ENCODE peak calls at places on chromosome 12, in eight cellular contexts. One of them, this sample, is unnamed.

GRCh38 chr12:123958462-123958861 is 14.2 kb downstream of the CCDC92 start:
- DNase-seq in Kasumi-1: no peak
- DNase-seq in HuH-7.5: no peak
- DNase-seq in EL: no peak
- DNase-seq in stimulated activated CD8-positive, alpha-beta memory T cell treated with anti-CD3 and anti-CD28 coated beads, Interleukin-15, amount 100 ng/mL, for 24 hours: no peak
- DNase-seq in naive thymus-derived CD8-positive, alpha-beta T cell: no peak
- DNase-seq in CD8-positive, alpha-beta memory T cell: no peak
- DNase-seq in stimulated activated CD4-positive, alpha-beta T cell treated with anti-CD3 and anti-CD28 coated beads, Interleukin-1b, Interleukin-23, amount 100 ng/mL, for 1 hour: no peak
- DNase-seq in this sample: no peak

GRCh38 chr12:76029982-76030377 is 1.6 kb downstream of the PHLDA1 start:
- DNase-seq in Kasumi-1: no peak
- DNase-seq in HuH-7.5: no peak
- DNase-seq in EL: peak; percentile 51
- DNase-seq in stimulated activated CD8-positive, alpha-beta memory T cell treated with anti-CD3 and anti-CD28 coated beads, Interleukin-15, amount 100 ng/mL, for 24 hours: no peak
- DNase-seq in naive thymus-derived CD8-positive, alpha-beta T cell: no peak
- DNase-seq in CD8-positive, alpha-beta memory T cell: no peak
- DNase-seq in stimulated activated CD4-positive, alpha-beta T cell treated with anti-CD3 and anti-CD28 coated beads, Interleukin-1b, Interleukin-23, amount 100 ng/mL, for 1 hour: no peak
- DNase-seq in this sample: no peak

GRCh38 chr12:49825971-49826421 is 2.2 kb downstream of the NCKAP5L start:
- DNase-seq in Kasumi-1: no peak
- DNase-seq in HuH-7.5: no peak
- DNase-seq in EL: peak; percentile 23
- DNase-seq in stimulated activated CD8-positive, alpha-beta memory T cell treated with anti-CD3 and anti-CD28 coated beads, Interleukin-15, amount 100 ng/mL, for 24 hours: no peak
- DNase-seq in naive thymus-derived CD8-positive, alpha-beta T cell: no peak
- DNase-seq in CD8-positive, alpha-beta memory T cell: no peak
- DNase-seq in stimulated activated CD4-positive, alpha-beta T cell treated with anti-CD3 and anti-CD28 coated beads, Interleukin-1b, Interleukin-23, amount 100 ng/mL, for 1 hour: no peak
- DNase-seq in this sample: no peak

GRCh38 chr12:11650697-11651281 is 1.3 kb downstream of the ETV6 start:
- DNase-seq in Kasumi-1: no peak
- DNase-seq in HuH-7.5: peak; percentile 45
- DNase-seq in EL: peak; percentile 50
- DNase-seq in stimulated activated CD8-positive, alpha-beta memory T cell treated with anti-CD3 and anti-CD28 coated beads, Interleukin-15, amount 100 ng/mL, for 24 hours: no peak
- DNase-seq in naive thymus-derived CD8-positive, alpha-beta T cell: no peak
- DNase-seq in CD8-positive, alpha-beta memory T cell: no peak
- DNase-seq in stimulated activated CD4-positive, alpha-beta T cell treated with anti-CD3 and anti-CD28 coated beads, Interleukin-1b, Interleukin-23, amount 100 ng/mL, for 1 hour: no peak
- DNase-seq in this sample: no peak

GRCh38 chr12:4824415-4824814 is 85.3 kb upstream of the KCNA1 start:
- DNase-seq in Kasumi-1: no peak
- DNase-seq in HuH-7.5: no peak
- DNase-seq in EL: peak; percentile 82
- DNase-seq in stimulated activated CD8-positive, alpha-beta memory T cell treated with anti-CD3 and anti-CD28 coated beads, Interleukin-15, amount 100 ng/mL, for 24 hours: no peak
- DNase-seq in naive thymus-derived CD8-positive, alpha-beta T cell: no peak
- DNase-seq in CD8-positive, alpha-beta memory T cell: no peak
- DNase-seq in stimulated activated CD4-positive, alpha-beta T cell treated with anti-CD3 and anti-CD28 coated beads, Interleukin-1b, Interleukin-23, amount 100 ng/mL, for 1 hour: no peak
- DNase-seq in this sample: no peak

GRCh38 chr12:76820888-76821482 is 57.1 kb downstream of the ZDHHC17 start:
- DNase-seq in Kasumi-1: peak; percentile 55
- DNase-seq in HuH-7.5: peak; percentile 38
- DNase-seq in EL: peak; percentile 37
- DNase-seq in stimulated activated CD8-positive, alpha-beta memory T cell treated with anti-CD3 and anti-CD28 coated beads, Interleukin-15, amount 100 ng/mL, for 24 hours: no peak
- DNase-seq in naive thymus-derived CD8-positive, alpha-beta T cell: no peak
- DNase-seq in CD8-positive, alpha-beta memory T cell: no peak
- DNase-seq in stimulated activated CD4-positive, alpha-beta T cell treated with anti-CD3 and anti-CD28 coated beads, Interleukin-1b, Interleukin-23, amount 100 ng/mL, for 1 hour: no peak
- DNase-seq in this sample: no peak

GRCh38 chr12:93784339-93785086 is 107.3 kb downstream of the CRADD start:
- DNase-seq in Kasumi-1: no peak
- DNase-seq in HuH-7.5: no peak
- DNase-seq in EL: peak; percentile 82
- DNase-seq in stimulated activated CD8-positive, alpha-beta memory T cell treated with anti-CD3 and anti-CD28 coated beads, Interleukin-15, amount 100 ng/mL, for 24 hours: no peak
- DNase-seq in naive thymus-derived CD8-positive, alpha-beta T cell: no peak
- DNase-seq in CD8-positive, alpha-beta memory T cell: no peak
- DNase-seq in stimulated activated CD4-positive, alpha-beta T cell treated with anti-CD3 and anti-CD28 coated beads, Interleukin-1b, Interleukin-23, amount 100 ng/mL, for 1 hour: no peak
- DNase-seq in this sample: no peak

GRCh38 chr12:34291426-34291901 is 269.2 kb downstream of the ALG10 start:
- DNase-seq in Kasumi-1: no peak
- DNase-seq in HuH-7.5: no peak
- DNase-seq in EL: no peak
- DNase-seq in stimulated activated CD8-positive, alpha-beta memory T cell treated with anti-CD3 and anti-CD28 coated beads, Interleukin-15, amount 100 ng/mL, for 24 hours: no peak
- DNase-seq in naive thymus-derived CD8-positive, alpha-beta T cell: no peak
- DNase-seq in CD8-positive, alpha-beta memory T cell: no peak
- DNase-seq in stimulated activated CD4-positive, alpha-beta T cell treated with anti-CD3 and anti-CD28 coated beads, Interleukin-1b, Interleukin-23, amount 100 ng/mL, for 1 hour: no peak
- DNase-seq in this sample: no peak

GRCh38 chr12:88493651-88494050 is 86.6 kb downstream of the KITLG start:
- DNase-seq in Kasumi-1: no peak
- DNase-seq in HuH-7.5: no peak
- DNase-seq in EL: peak; percentile 78
- DNase-seq in stimulated activated CD8-positive, alpha-beta memory T cell treated with anti-CD3 and anti-CD28 coated beads, Interleukin-15, amount 100 ng/mL, for 24 hours: no peak
- DNase-seq in naive thymus-derived CD8-positive, alpha-beta T cell: no peak
- DNase-seq in CD8-positive, alpha-beta memory T cell: no peak
- DNase-seq in stimulated activated CD4-positive, alpha-beta T cell treated with anti-CD3 and anti-CD28 coated beads, Interleukin-1b, Interleukin-23, amount 100 ng/mL, for 1 hour: no peak
- DNase-seq in this sample: no peak

GRCh38 chr12:9319044-9319841 is 111.0 kb upstream of the PZP start:
- DNase-seq in Kasumi-1: no peak
- DNase-seq in HuH-7.5: no peak
- DNase-seq in EL: no peak
- DNase-seq in stimulated activated CD8-positive, alpha-beta memory T cell treated with anti-CD3 and anti-CD28 coated beads, Interleukin-15, amount 100 ng/mL, for 24 hours: no peak
- DNase-seq in naive thymus-derived CD8-positive, alpha-beta T cell: no peak
- DNase-seq in CD8-positive, alpha-beta memory T cell: no peak
- DNase-seq in stimulated activated CD4-positive, alpha-beta T cell treated with anti-CD3 and anti-CD28 coated beads, Interleukin-1b, Interleukin-23, amount 100 ng/mL, for 1 hour: no peak
- DNase-seq in this sample: no peak

GRCh38 chr12:98724384-98725155 is 79.5 kb downstream of the APAF1 start:
- DNase-seq in Kasumi-1: no peak
- DNase-seq in HuH-7.5: no peak
- DNase-seq in EL: no peak
- DNase-seq in stimulated activated CD8-positive, alpha-beta memory T cell treated with anti-CD3 and anti-CD28 coated beads, Interleukin-15, amount 100 ng/mL, for 24 hours: no peak
- DNase-seq in naive thymus-derived CD8-positive, alpha-beta T cell: no peak
- DNase-seq in CD8-positive, alpha-beta memory T cell: no peak
- DNase-seq in stimulated activated CD4-positive, alpha-beta T cell treated with anti-CD3 and anti-CD28 coated beads, Interleukin-1b, Interleukin-23, amount 100 ng/mL, for 1 hour: no peak
- DNase-seq in this sample: no peak

GRCh38 chr12:43273467-43273866 is 278.5 kb downstream of the ADAMTS20 start:
- DNase-seq in Kasumi-1: no peak
- DNase-seq in HuH-7.5: no peak
- DNase-seq in EL: no peak
- DNase-seq in stimulated activated CD8-positive, alpha-beta memory T cell treated with anti-CD3 and anti-CD28 coated beads, Interleukin-15, amount 100 ng/mL, for 24 hours: no peak
- DNase-seq in naive thymus-derived CD8-positive, alpha-beta T cell: no peak
- DNase-seq in CD8-positive, alpha-beta memory T cell: no peak
- DNase-seq in stimulated activated CD4-positive, alpha-beta T cell treated with anti-CD3 and anti-CD28 coated beads, Interleukin-1b, Interleukin-23, amount 100 ng/mL, for 1 hour: no peak
- DNase-seq in this sample: no peak

GRCh38 chr12:46471404-46471803 is 98.8 kb upstream of the SLC38A2 start:
- DNase-seq in Kasumi-1: no peak
- DNase-seq in HuH-7.5: no peak
- DNase-seq in EL: no peak
- DNase-seq in stimulated activated CD8-positive, alpha-beta memory T cell treated with anti-CD3 and anti-CD28 coated beads, Interleukin-15, amount 100 ng/mL, for 24 hours: no peak
- DNase-seq in naive thymus-derived CD8-positive, alpha-beta T cell: no peak
- DNase-seq in CD8-positive, alpha-beta memory T cell: no peak
- DNase-seq in stimulated activated CD4-positive, alpha-beta T cell treated with anti-CD3 and anti-CD28 coated beads, Interleukin-1b, Interleukin-23, amount 100 ng/mL, for 1 hour: no peak
- DNase-seq in this sample: no peak

GRCh38 chr12:52066346-52067080 is 3.3 kb upstream of the ATG101 start:
- DNase-seq in Kasumi-1: no peak
- DNase-seq in HuH-7.5: no peak
- DNase-seq in EL: no peak
- DNase-seq in stimulated activated CD8-positive, alpha-beta memory T cell treated with anti-CD3 and anti-CD28 coated beads, Interleukin-15, amount 100 ng/mL, for 24 hours: no peak
- DNase-seq in naive thymus-derived CD8-positive, alpha-beta T cell: no peak
- DNase-seq in CD8-positive, alpha-beta memory T cell: no peak
- DNase-seq in stimulated activated CD4-positive, alpha-beta T cell treated with anti-CD3 and anti-CD28 coated beads, Interleukin-1b, Interleukin-23, amount 100 ng/mL, for 1 hour: no peak
- DNase-seq in this sample: no peak

GRCh38 chr12:51383281-51383905 is 7.8 kb downstream of the GALNT6 start:
- DNase-seq in Kasumi-1: no peak
- DNase-seq in HuH-7.5: no peak
- DNase-seq in EL: no peak
- DNase-seq in stimulated activated CD8-positive, alpha-beta memory T cell treated with anti-CD3 and anti-CD28 coated beads, Interleukin-15, amount 100 ng/mL, for 24 hours: no peak
- DNase-seq in naive thymus-derived CD8-positive, alpha-beta T cell: no peak
- DNase-seq in CD8-positive, alpha-beta memory T cell: no peak
- DNase-seq in stimulated activated CD4-positive, alpha-beta T cell treated with anti-CD3 and anti-CD28 coated beads, Interleukin-1b, Interleukin-23, amount 100 ng/mL, for 1 hour: no peak
- DNase-seq in this sample: no peak

GRCh38 chr12:88510841-88511240 is 69.4 kb downstream of the KITLG start:
- DNase-seq in Kasumi-1: no peak
- DNase-seq in HuH-7.5: no peak
- DNase-seq in EL: no peak
- DNase-seq in stimulated activated CD8-positive, alpha-beta memory T cell treated with anti-CD3 and anti-CD28 coated beads, Interleukin-15, amount 100 ng/mL, for 24 hours: no peak
- DNase-seq in naive thymus-derived CD8-positive, alpha-beta T cell: no peak
- DNase-seq in CD8-positive, alpha-beta memory T cell: no peak
- DNase-seq in stimulated activated CD4-positive, alpha-beta T cell treated with anti-CD3 and anti-CD28 coated beads, Interleukin-1b, Interleukin-23, amount 100 ng/mL, for 1 hour: no peak
- DNase-seq in this sample: no peak

GRCh38 chr12:22535478-22535877 is 8.9 kb downstream of the C2CD5 start:
- DNase-seq in Kasumi-1: no peak
- DNase-seq in HuH-7.5: no peak
- DNase-seq in EL: no peak
- DNase-seq in stimulated activated CD8-positive, alpha-beta memory T cell treated with anti-CD3 and anti-CD28 coated beads, Interleukin-15, amount 100 ng/mL, for 24 hours: no peak
- DNase-seq in naive thymus-derived CD8-positive, alpha-beta T cell: no peak
- DNase-seq in CD8-positive, alpha-beta memory T cell: no peak
- DNase-seq in stimulated activated CD4-positive, alpha-beta T cell treated with anti-CD3 and anti-CD28 coated beads, Interleukin-1b, Interleukin-23, amount 100 ng/mL, for 1 hour: no peak
- DNase-seq in this sample: no peak

GRCh38 chr12:49389092-49389703 is 21.9 kb downstream of the SPATS2 start:
- DNase-seq in Kasumi-1: no peak
- DNase-seq in HuH-7.5: no peak
- DNase-seq in EL: no peak
- DNase-seq in stimulated activated CD8-positive, alpha-beta memory T cell treated with anti-CD3 and anti-CD28 coated beads, Interleukin-15, amount 100 ng/mL, for 24 hours: peak; percentile 19
- DNase-seq in naive thymus-derived CD8-positive, alpha-beta T cell: peak; percentile 40
- DNase-seq in CD8-positive, alpha-beta memory T cell: peak; percentile 46
- DNase-seq in stimulated activated CD4-positive, alpha-beta T cell treated with anti-CD3 and anti-CD28 coated beads, Interleukin-1b, Interleukin-23, amount 100 ng/mL, for 1 hour: peak; percentile 37
- DNase-seq in this sample: no peak

GRCh38 chr12:108650083-108650482 is 16.4 kb upstream of the SELPLG start:
- DNase-seq in Kasumi-1: no peak
- DNase-seq in HuH-7.5: no peak
- DNase-seq in EL: no peak
- DNase-seq in stimulated activated CD8-positive, alpha-beta memory T cell treated with anti-CD3 and anti-CD28 coated beads, Interleukin-15, amount 100 ng/mL, for 24 hours: no peak
- DNase-seq in naive thymus-derived CD8-positive, alpha-beta T cell: no peak
- DNase-seq in CD8-positive, alpha-beta memory T cell: no peak
- DNase-seq in stimulated activated CD4-positive, alpha-beta T cell treated with anti-CD3 and anti-CD28 coated beads, Interleukin-1b, Interleukin-23, amount 100 ng/mL, for 1 hour: no peak
- DNase-seq in this sample: no peak

GRCh38 chr12:12181516-12181915 is 85.3 kb downstream of the LRP6 start:
- DNase-seq in Kasumi-1: no peak
- DNase-seq in HuH-7.5: no peak
- DNase-seq in EL: peak; percentile 44
- DNase-seq in stimulated activated CD8-positive, alpha-beta memory T cell treated with anti-CD3 and anti-CD28 coated beads, Interleukin-15, amount 100 ng/mL, for 24 hours: no peak
- DNase-seq in naive thymus-derived CD8-positive, alpha-beta T cell: no peak
- DNase-seq in CD8-positive, alpha-beta memory T cell: no peak
- DNase-seq in stimulated activated CD4-positive, alpha-beta T cell treated with anti-CD3 and anti-CD28 coated beads, Interleukin-1b, Interleukin-23, amount 100 ng/mL, for 1 hour: no peak
- DNase-seq in this sample: no peak